ENCODE peak calls at places on chromosomes 12 and 14, in six cellular contexts. X, V, T, O, F and G are unnamed samples. For H3K4me1 and H3K27me3, the result is how much of the 10 kb centered on the place peaks cover.

GRCh38 chr12:13187399-13187798 is 9.1 kb upstream of the EMP1 start:
- DNase-seq in X (no peak), V (no peak), T (no peak), O (no peak), F (no peak), G (no peak)

GRCh38 chr12:90959538-90960139 is 4.7 kb upstream of the CCER1 start:
- DNase-seq in X (no peak), V (no peak), T (no peak), O (no peak), F (no peak), G (no peak)

GRCh38 chr14:22112004-22112403 is 438.4 kb upstream of the OR4E1 start:
- DNase-seq in X (no peak), V (no peak), T (no peak), O (no peak), F (peak), G (no peak)

GRCh38 chr14:80356413-80356812 is 145.1 kb upstream of the DIO2 start:
- DNase-seq in X (no peak), V (no peak), T (no peak), O (no peak), F (no peak), G (no peak)

GRCh38 chr12:100827901-100828520 is 33.4 kb downstream of the ANO4 start:
- DNase-seq in X (no peak), V (no peak), T (no peak), O (no peak), F (no peak), G (no peak)

GRCh38 chr14:72256055-72256454 is 323.8 kb downstream of the RGS6 start:
- DNase-seq in X (no peak), V (no peak), T (no peak), O (no peak), F (no peak), G (no peak)

GRCh38 chr12:81859521-81859920 is 100.4 kb upstream of the PPFIA2 start:
- DNase-seq in X (no peak), V (no peak), T (no peak), O (no peak), F (no peak), G (no peak)

GRCh38 chr12:52204095-52204930 is 12.5 kb upstream of the KRT80 start:
- DNase-seq in X (no peak), V (peak), T (no peak), O (no peak), F (no peak), G (no peak)

GRCh38 chr14:61542848-61543790 is 152.2 kb upstream of the HIF1A start:
- DNase-seq in X (no peak), V (no peak), T (no peak), O (no peak), F (no peak), G (no peak)

GRCh38 chr12:15322164-15323054 is at the start of gene PTPRO:
- DNase-seq in X (no peak), V (no peak), T (no peak), O (no peak), F (no peak), G (no peak)

GRCh38 chr14:97312910-97313309 is 515.7 kb downstream of the VRK1 start:
- DNase-seq in X (no peak), V (no peak), T (no peak), O (no peak), F (no peak), G (no peak)
- H3K4me1 ChIP-seq in X (under half), V (under half), T (under half), O (under half), F (under half), G (under half)

GRCh38 chr12:102376251-102376747 is 104.1 kb downstream of the IGF1 start:
- DNase-seq in X (no peak), V (no peak), T (no peak), O (no peak), F (no peak), G (no peak)
- TF ChIP-seq CTCF in X (no peak), V (no peak), T (no peak), O (no peak), F (no peak), G (no peak)

GRCh38 chr12:45654002-45654401 is 75.5 kb upstream of the ARID2 start:
- DNase-seq in X (no peak), V (no peak), T (no peak), O (no peak), F (no peak), G (no peak)
- H3K27me3 ChIP-seq in X (under half), V (under half), T (under half), O (under half), F (under half), G (under half)

GRCh38 chr12:53976172-53976822 is 1.5 kb upstream of the HOTAIR start:
- DNase-seq in X (no peak), V (no peak), T (no peak), O (no peak), F (no peak), G (no peak)
- H3K4me1 ChIP-seq in X (under half), V (under half), T (under half), O (under half), F (under half), G (under half)

GRCh38 chr12:92927436-92928116 is 1.5 kb downstream of the EEA1 start:
- DNase-seq in X (no peak), V (no peak), T (no peak), O (no peak), F (no peak), G (no peak)

GRCh38 chr12:92928431-92928961 is 599 bp downstream of the EEA1 start:
- DNase-seq in X (no peak), V (peak), T (peak), O (peak), F (peak), G (peak)

GRCh38 chr12:92930421-92930820 is 1.3 kb upstream of the EEA1 start:
- DNase-seq in X (no peak), V (no peak), T (no peak), O (no peak), F (no peak), G (no peak)

GRCh38 chr12:92929957-92930356 is 862 bp upstream of the EEA1 start:
- DNase-seq in X (no peak), V (no peak), T (no peak), O (no peak), F (no peak), G (no peak)

GRCh38 chr12:92928962-92929915 is at the start of gene EEA1:
- DNase-seq in X (peak), V (peak), T (peak), O (peak), F (peak), G (peak)
- TF ChIP-seq CTCF in X (no peak), V (peak), T (peak), O (no peak), F (peak), G (no peak)

DNA sequence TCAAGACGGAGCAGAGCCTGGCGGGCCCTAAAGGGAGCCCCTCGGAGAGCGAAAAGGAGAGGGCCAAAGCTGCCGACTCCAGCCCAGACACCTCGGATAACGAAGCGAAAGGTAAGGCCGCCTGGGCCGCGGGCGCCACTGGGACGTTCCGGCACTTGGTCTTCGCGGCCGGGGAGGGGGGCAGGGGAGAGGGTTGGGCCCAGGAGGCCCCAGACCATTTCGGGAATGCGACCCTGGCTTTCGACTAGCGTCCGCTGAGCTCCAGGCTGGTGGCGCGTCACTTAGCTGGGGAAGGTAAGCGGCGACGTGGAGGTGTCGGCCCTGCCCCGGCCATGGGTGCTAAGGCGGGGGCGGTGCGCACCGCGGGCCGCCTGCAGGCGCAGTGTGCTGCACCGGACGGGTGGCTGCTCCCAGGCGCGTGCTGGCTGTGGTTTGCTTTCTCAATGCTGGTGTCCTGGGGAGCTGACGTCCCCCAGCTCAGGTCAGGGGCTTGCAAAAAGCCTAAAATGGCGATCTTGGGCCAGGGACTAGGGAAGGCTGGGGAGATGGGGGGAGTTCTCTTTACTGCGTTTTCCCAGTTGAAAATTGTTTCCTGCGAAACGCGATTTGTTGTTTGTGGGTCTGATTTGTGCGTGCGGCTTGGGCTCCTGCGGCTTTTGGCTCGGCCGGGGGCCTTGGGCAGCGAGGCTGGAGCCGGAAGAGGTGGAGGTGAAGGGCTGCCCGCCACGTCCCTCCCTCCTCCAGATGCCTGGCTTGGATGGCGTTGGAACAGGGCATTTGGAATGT is 1.1 kb downstream of the HOXC10 start:
- DNase-seq in X (no peak), V (no peak), T (no peak), O (no peak), F (no peak), G (no peak)
- H3K27me3 ChIP-seq in X (under half), V (half or more), T (half or more), O (under half), F (under half), G (half or more)